ENCODE peak calls at places on chromosomes 11 and 22, in five cellular contexts. I, Z, U, K and B are unnamed samples.

GRCh38 chr22:29146101-29146560 is 59.6 kb upstream of the EMID1 start:
- DNase-seq in I (no peak), Z (no peak), U (no peak), K (no peak), B (no peak)

GRCh38 chr11:101428918-101429317 is 154.9 kb downstream of the TRPC6 start:
- DNase-seq in I (no peak), Z (peak; percentile 30), U (no peak), K (peak; percentile 42), B (peak; percentile 48)

GRCh38 chr11:17822021-17822781 is 87.6 kb downstream of the KCNC1 start:
- DNase-seq in I (peak; percentile 40), Z (no peak), U (no peak), K (peak; percentile 90), B (no peak)

GRCh38 chr11:2319791-2320481 is 18.1 kb downstream of the TSPAN32 start:
- DNase-seq in I (no peak), Z (no peak), U (no peak), K (no peak), B (no peak)

GRCh38 chr11:43687120-43687791 is 6.7 kb downstream of the HSD17B12 start:
- DNase-seq in I (peak; percentile 87), Z (peak; percentile 47), U (no peak), K (peak; percentile 80), B (no peak)

GRCh38 chr11:65811764-65812475 is 21.8 kb upstream of the SNX32 start:
- DNase-seq in I (no peak), Z (no peak), U (no peak), K (no peak), B (no peak)

GRCh38 chr22:37331034-37331428 is 48.7 kb downstream of the CYTH4 start:
- DNase-seq in I (peak; percentile 45), Z (peak; percentile 54), U (no peak), K (peak; percentile 57), B (no peak)

GRCh38 chr22:25120093-25120561 is 79.5 kb upstream of the CRYBB3 start:
- DNase-seq in I (peak; percentile 64), Z (peak; percentile 76), U (no peak), K (no peak), B (no peak)

GRCh38 chr11:120977470-120977869 is 46.4 kb upstream of the TBCEL start:
- DNase-seq in I (no peak), Z (peak; percentile 55), U (no peak), K (peak; percentile 28), B (no peak)

GRCh38 chr11:125551835-125552342 is 17.4 kb upstream of the EI24 start:
- DNase-seq in I (no peak), Z (no peak), U (no peak), K (no peak), B (no peak)

GRCh38 chr22:43090130-43090789 is 1.1 kb upstream of the TTLL1 start:
- DNase-seq in I (peak; percentile 80), Z (peak; percentile 89), U (peak; percentile 82), K (peak; percentile 86), B (peak; percentile 87)

GRCh38 chr22:27476729-27477128 is 324.8 kb downstream of the MN1 start:
- DNase-seq in I (no peak), Z (peak; percentile 91), U (peak; percentile 60), K (peak; percentile 11), B (no peak)
- H3K4me2 ChIP-seq in I (no peak overlapping the region), Z (peak overlapping the region; percentile 68), U (peak overlapping the region; percentile 58), K (no peak overlapping the region), B (no peak overlapping the region)

DNA sequence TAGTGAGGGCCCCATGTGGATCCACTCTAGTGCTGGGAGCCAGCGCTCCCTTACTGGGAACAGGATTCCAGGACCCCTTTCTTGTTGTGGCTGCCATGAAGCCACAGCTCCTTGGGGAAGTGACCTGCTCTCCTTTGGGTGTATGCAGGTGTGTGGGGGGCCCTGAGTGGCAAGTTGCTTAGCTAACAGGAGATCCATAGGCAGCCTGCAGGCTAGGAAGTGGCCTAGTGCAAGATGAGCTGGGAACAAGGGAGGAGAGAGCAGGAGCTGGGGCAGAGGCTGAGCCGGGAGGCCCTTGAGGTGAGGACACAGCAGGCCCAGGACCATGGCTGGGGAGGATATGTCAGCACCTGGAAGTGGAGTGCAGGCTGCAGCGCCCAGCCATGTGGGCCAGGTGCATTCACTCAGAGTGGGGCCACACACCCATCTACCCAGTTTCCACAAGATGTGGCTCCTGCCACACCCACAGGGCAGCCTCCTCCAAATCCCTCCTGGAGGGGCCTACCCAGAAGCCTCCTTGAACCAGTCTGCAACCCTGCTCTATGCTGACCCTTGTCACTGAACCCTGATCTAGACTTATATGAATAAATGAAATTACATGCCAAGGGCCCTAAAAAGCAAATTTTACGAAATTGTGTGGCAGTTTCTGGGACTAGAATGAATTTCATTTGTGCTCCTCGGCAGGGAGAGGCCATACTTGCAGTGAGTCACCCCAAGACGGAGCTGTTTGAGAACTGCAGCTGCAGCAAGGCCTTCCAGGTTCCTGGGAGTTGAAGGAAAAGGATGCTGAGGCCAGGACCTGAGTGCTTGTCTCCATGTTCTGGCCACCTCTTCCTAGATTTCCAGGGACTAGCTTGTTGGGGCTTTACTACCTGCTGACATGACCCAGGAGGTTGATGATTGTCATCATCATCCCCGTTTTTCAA is 3.2 kb downstream of the THAP7 start:
- DNase-seq in I (no peak), Z (no peak), U (no peak), K (no peak), B (no peak)
- H3K9me3 ChIP-seq in I (no peaks in the 10 kb centered on the region), Z (no peaks in the 10 kb centered on the region), U (no peaks in the 10 kb centered on the region), K (no peaks in the 10 kb centered on the region), B (no peaks in the 10 kb centered on the region)

GRCh38 chr11:67014343-67014742 is 8.6 kb upstream of the SYT12 start:
- DNase-seq in I (no peak), Z (no peak), U (no peak), K (no peak), B (no peak)

GRCh38 chr11:67016550-67016949 is 6.4 kb upstream of the SYT12 start:
- DNase-seq in I (no peak), Z (no peak), U (no peak), K (no peak), B (no peak)

GRCh38 chr11:67015048-67015447 is 7.9 kb upstream of the SYT12 start:
- DNase-seq in I (no peak), Z (no peak), U (no peak), K (no peak), B (no peak)

GRCh38 chr11:67010296-67010905 is 12.5 kb upstream of the SYT12 start:
- DNase-seq in I (no peak), Z (no peak), U (no peak), K (no peak), B (no peak)

GRCh38 chr11:67013511-67014045 is 9.4 kb upstream of the SYT12 start:
- DNase-seq in I (no peak), Z (no peak), U (no peak), K (no peak), B (no peak)
- TF ChIP-seq CTCF in I (no peak), Z (no peak), U (no peak), K (no peak), B (no peak)

GRCh38 chr11:67375320-67376021 is 2.1 kb upstream of the CLCF1 start:
- DNase-seq in I (no peak), Z (no peak), U (peak; percentile 52), K (no peak), B (no peak)

GRCh38 chr11:67374571-67375276 is 1.3 kb upstream of the CLCF1 start:
- DNase-seq in I (no peak), Z (peak; percentile 37), U (peak; percentile 72), K (no peak), B (no peak)

GRCh38 chr11:67376022-67376386 is 2.6 kb upstream of the CLCF1 start:
- DNase-seq in I (no peak), Z (no peak), U (no peak), K (no peak), B (no peak)

GRCh38 chr11:67376873-67377808 is 3.7 kb upstream of the CLCF1 start:
- DNase-seq in I (no peak), Z (no peak), U (no peak), K (no peak), B (no peak)

GRCh38 chr11:67376421-67376820 is 3.0 kb upstream of the CLCF1 start:
- DNase-seq in I (no peak), Z (no peak), U (no peak), K (no peak), B (no peak)
- H3K4me2 ChIP-seq in I (no peak overlapping the region), Z (no peak overlapping the region), U (peak overlapping the region; percentile 95), K (no peak overlapping the region), B (no peak overlapping the region)

DNA sequence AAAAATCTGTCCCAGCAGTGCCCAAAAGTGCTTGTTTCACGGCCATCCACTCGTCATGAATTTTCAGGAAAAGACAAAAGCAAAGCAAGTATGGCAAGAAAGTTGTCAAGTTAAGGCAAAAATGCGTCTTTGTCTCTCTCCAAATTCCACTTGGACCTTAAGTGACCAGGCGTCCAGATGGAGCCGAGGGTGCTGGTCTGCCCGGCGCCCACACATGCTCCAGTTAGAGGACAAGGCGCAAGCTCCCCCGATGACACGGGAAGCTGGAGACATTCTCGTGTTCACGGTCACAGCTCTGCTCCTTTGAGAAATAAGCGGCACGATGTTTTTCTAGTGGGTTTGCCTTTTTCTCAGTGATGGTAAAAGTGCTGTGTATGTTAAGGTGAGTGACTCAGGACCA is 219.0 kb downstream of the BRD1 start:
- DNase-seq in I (no peak), Z (no peak), U (no peak), K (no peak), B (no peak)
- H3K9me3 ChIP-seq in I (no peaks in the 10 kb centered on the region), Z (peaks cover 35% of the 10 kb centered on the region), U (peaks cover 7% of the 10 kb centered on the region), K (peaks cover 6% of the 10 kb centered on the region), B (peaks cover 24% of the 10 kb centered on the region)

GRCh38 chr11:57641426-57641825 is 8.3 kb downstream of the YPEL4 start:
- DNase-seq in I (peak; percentile 46), Z (no peak), U (peak; percentile 78), K (peak; percentile 78), B (peak; percentile 69)
- TF ChIP-seq CTCF in I (peak; percentile 52), Z (peak; percentile 48), U (peak; percentile 69), K (peak; percentile 61), B (peak; percentile 80)

GRCh38 chr22:48369789-48370507 is 1457.7 kb downstream of the BRD1 start:
- DNase-seq in I (no peak), Z (no peak), U (peak; percentile 84), K (no peak), B (no peak)

GRCh38 chr22:48372395-48372794 is 1455.3 kb downstream of the BRD1 start:
- DNase-seq in I (no peak), Z (no peak), U (no peak), K (no peak), B (no peak)

GRCh38 chr22:48371391-48371790 is 1456.3 kb downstream of the BRD1 start:
- DNase-seq in I (no peak), Z (no peak), U (no peak), K (no peak), B (no peak)

GRCh38 chr22:48368975-48369525 is 1458.6 kb downstream of the BRD1 start:
- DNase-seq in I (no peak), Z (no peak), U (no peak), K (no peak), B (no peak)

GRCh38 chr22:48370508-48371325 is 1457.0 kb downstream of the BRD1 start:
- DNase-seq in I (no peak), Z (no peak), U (peak; percentile 25), K (no peak), B (no peak)
- H3K4me2 ChIP-seq in I (no peak overlapping the region), Z (no peak overlapping the region), U (peak overlapping the region; percentile 68), K (no peak overlapping the region), B (no peak overlapping the region)

GRCh38 chr11:114623720-114624119 is 28.1 kb upstream of the NXPE4 start:
- DNase-seq in I (no peak), Z (no peak), U (no peak), K (no peak), B (no peak)
- H3K9me3 ChIP-seq in I (peaks cover 2% of the 10 kb centered on the region), Z (peaks cover 16% of the 10 kb centered on the region), U (no peaks in the 10 kb centered on the region), K (no peaks in the 10 kb centered on the region), B (peaks cover 43% of the 10 kb centered on the region)